ENCODE peak calls at places on chromosome 19, in four cellular contexts. D is tibial artery, M is memory B cell, X is iris pigment epithelial cell. N is an unnamed sample.

GRCh38 chr19:46603752-46604241 is 2.7 kb downstream of the CALM3 start:
- DNase-seq in D (no peak), X (no peak), M (no peak), N (no peak)

GRCh38 chr19:31100945-31101344 is 248.3 kb downstream of the TSHZ3 start:
- DNase-seq in X (no peak), D (no peak), M (no peak), N (no peak)

GRCh38 chr19:13794388-13794751 is 873 bp upstream of the ZSWIM4 start:
- DNase-seq in D (peak; percentile 93), M (no peak), X (peak; percentile 96), N (peak; percentile 80)

GRCh38 chr19:45477216-45477615 is 9.4 kb downstream of the FOSB start:
- DNase-seq in X (no peak), M (no peak), D (no peak), N (no peak)

GRCh38 chr19:49363265-49364082 is at the start of gene DKKL1:
- DNase-seq in X (peak; percentile 99), D (peak; percentile 100), M (peak; percentile 82), N (peak; percentile 97)

GRCh38 chr19:3192228-3192635 is 6.5 kb downstream of the NCLN start:
- DNase-seq in M (no peak), X (no peak), D (no peak), N (no peak)

GRCh38 chr19:50562996-50563395 is 5.2 kb downstream of the LRRC4B start:
- DNase-seq in X (no peak), M (no peak), D (no peak), N (no peak)

GRCh38 chr19:19132912-19133311 is 5.4 kb downstream of the TMEM161A start:
- DNase-seq in M (no peak), X (no peak), D (no peak), N (no peak)

GRCh38 chr19:8577247-8577646 is at the start of gene MYO1F:
- DNase-seq in M (no peak), D (peak; percentile 77), X (no peak), N (no peak)

GRCh38 chr19:6734096-6734696 is 3.2 kb downstream of the GPR108 start:
- DNase-seq in M (no peak), D (no peak), X (no peak), N (no peak)

GRCh38 chr19:28399187-28399586 is 813.8 kb downstream of the UQCRFS1 start:
- DNase-seq in X (no peak), M (no peak), D (no peak), N (no peak)

GRCh38 chr19:49932731-49933131 is 3.4 kb upstream of the NUP62 start:
- DNase-seq in M (no peak), D (no peak), X (no peak), N (no peak)

GRCh38 chr19:42443944-42444398 is 1.2 kb upstream of the CXCL17 start:
- DNase-seq in X (no peak), M (no peak), D (no peak), N (no peak)

GRCh38 chr19:7456964-7457541 is 31.8 kb downstream of the PEX11G start:
- DNase-seq in D (no peak), X (no peak), M (no peak), N (no peak)

GRCh38 chr19:4694211-4694987 is 24.3 kb upstream of the MYDGF start:
- DNase-seq in D (no peak), M (no peak), X (peak; percentile 98), N (peak; percentile 83)

GRCh38 chr19:55685776-55686175 is 10.8 kb downstream of the EPN1 start:
- DNase-seq in M (no peak), D (no peak), X (no peak), N (no peak)

GRCh38 chr19:48480151-48480475 is 10.9 kb downstream of the CYTH2 start:
- DNase-seq in X (peak; percentile 30), D (peak; percentile 87), M (no peak), N (no peak)

GRCh38 chr19:55212447-55212846 is 3.1 kb upstream of the PTPRH start:
- DNase-seq in D (no peak), X (no peak), M (no peak), N (no peak)

GRCh38 chr19:1015061-1015781 is 5.7 kb downstream of the TMEM259 start:
- DNase-seq in D (no peak), M (no peak), X (no peak), N (no peak)

GRCh38 chr19:14072535-14073231 is at the start of gene MISP3:
- DNase-seq in M (no peak), X (peak; percentile 45), D (peak; percentile 73), N (no peak)

GRCh38 chr19:664913-665443 is 2.0 kb upstream of the RNF126 start:
- DNase-seq in M (peak; percentile 78), D (peak; percentile 86), X (peak; percentile 57), N (peak; percentile 37)

GRCh38 chr19:28103916-28104315 is 1109.0 kb downstream of the UQCRFS1 start:
- DNase-seq in D (no peak), M (no peak), X (no peak), N (no peak)

GRCh38 chr19:45815501-45816216 is 551 bp upstream of the RSPH6A start:
- DNase-seq in D (no peak), M (no peak), X (no peak), N (no peak)

GRCh38 chr19:16608290-16608704 is 19.7 kb downstream of the MED26 start:
- DNase-seq in X (peak; percentile 94), D (no peak), M (no peak), N (peak; percentile 83)